ENCODE peak calls at places on chromosomes 4 and X, in four cellular contexts. One of them, this sample, is unnamed.

GRCh38 chrX:111519215-111519614 is 7.8 kb downstream of the SERTM2 start:
- DNase-seq in keratinocyte: no peak
- DNase-seq in esophagus squamous epithelium: no peak
- DNase-seq in IMR-90: peak
- DNase-seq in this sample: peak

GRCh38 chr4:2069986-2070385 is 10.9 kb downstream of the NAT8L start:
- DNase-seq in keratinocyte: no peak
- DNase-seq in esophagus squamous epithelium: no peak
- DNase-seq in IMR-90: no peak
- DNase-seq in this sample: no peak

GRCh38 chr4:182192511-182193181 is 50.6 kb upstream of the TENM3 start:
- DNase-seq in keratinocyte: peak
- DNase-seq in esophagus squamous epithelium: no peak
- DNase-seq in IMR-90: peak
- DNase-seq in this sample: peak

GRCh38 chr4:152659806-152660205 is 20.0 kb downstream of the TMEM154 start:
- DNase-seq in keratinocyte: no peak
- DNase-seq in esophagus squamous epithelium: no peak
- DNase-seq in IMR-90: no peak
- DNase-seq in this sample: no peak

GRCh38 chr4:76533314-76533713 is 98.3 kb downstream of the SHROOM3 start:
- DNase-seq in keratinocyte: no peak
- DNase-seq in esophagus squamous epithelium: no peak
- DNase-seq in IMR-90: no peak
- DNase-seq in this sample: no peak

GRCh38 chr4:110631582-110632505 is 9.0 kb upstream of the PITX2 start:
- DNase-seq in keratinocyte: no peak
- DNase-seq in esophagus squamous epithelium: no peak
- DNase-seq in IMR-90: peak
- DNase-seq in this sample: peak

GRCh38 chr4:110622841-110623709 is at the start of gene PITX2:
- DNase-seq in keratinocyte: peak
- DNase-seq in esophagus squamous epithelium: peak
- DNase-seq in IMR-90: peak
- DNase-seq in this sample: peak

GRCh38 chr4:145865274-145865941 is 73.2 kb downstream of the ZNF827 start:
- DNase-seq in keratinocyte: no peak
- DNase-seq in esophagus squamous epithelium: no peak
- DNase-seq in IMR-90: no peak
- DNase-seq in this sample: no peak

GRCh38 chr4:39452860-39453587 is 5.7 kb downstream of the RPL9 start:
- DNase-seq in keratinocyte: no peak
- DNase-seq in esophagus squamous epithelium: no peak
- DNase-seq in IMR-90: no peak
- DNase-seq in this sample: no peak

DNA sequence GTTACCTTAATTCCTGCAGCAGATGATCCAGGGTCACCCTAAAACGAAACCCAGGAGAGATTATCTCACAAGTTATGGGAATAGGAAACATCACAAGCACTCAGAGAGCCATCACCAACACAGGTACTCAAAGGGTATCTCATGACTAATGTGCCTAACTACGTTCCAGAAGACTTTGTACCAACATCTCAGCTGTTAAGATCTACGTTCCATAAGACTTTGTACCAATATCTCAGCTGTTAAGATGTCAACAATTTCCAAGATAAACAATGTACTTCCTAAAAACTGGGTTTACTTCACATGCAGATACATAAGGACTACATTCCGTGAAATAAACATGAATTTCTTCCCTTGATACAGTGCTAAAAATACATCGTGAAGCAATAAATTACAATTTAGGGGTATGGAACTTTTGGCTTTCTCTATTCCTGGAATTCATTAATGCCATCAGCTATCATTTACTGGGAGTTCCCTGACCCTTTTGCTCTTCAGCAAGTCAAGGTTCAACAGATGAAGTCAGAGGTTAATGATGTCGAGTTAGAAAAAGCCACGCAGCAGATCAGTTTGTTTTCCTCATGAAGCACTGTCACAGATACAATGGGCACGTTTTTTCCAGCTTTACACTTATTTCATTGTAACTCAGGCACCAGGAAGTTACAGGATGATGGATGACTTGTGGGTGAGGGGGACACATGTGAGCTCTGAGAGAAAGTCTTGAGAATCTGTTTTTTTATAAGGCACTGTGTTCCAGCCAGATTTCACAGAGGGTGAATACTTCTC is 127.0 kb upstream of the ETNPPL start:
- DNase-seq in keratinocyte: no peak
- DNase-seq in esophagus squamous epithelium: no peak
- DNase-seq in IMR-90: no peak
- DNase-seq in this sample: no peak
- TF ChIP-seq CTCF in keratinocyte: no peak
- TF ChIP-seq CTCF in esophagus squamous epithelium: no peak
- TF ChIP-seq CTCF in IMR-90: no peak
- TF ChIP-seq CTCF in this sample: no peak

GRCh38 chr4:109435635-109436034 is 2.0 kb downstream of the SEC24B start:
- DNase-seq in keratinocyte: no peak
- DNase-seq in esophagus squamous epithelium: no peak
- DNase-seq in IMR-90: no peak
- DNase-seq in this sample: no peak
- H3K4me3 ChIP-seq in keratinocyte: peak
- H3K4me3 ChIP-seq in esophagus squamous epithelium: peak
- H3K4me3 ChIP-seq in IMR-90: no peak
- H3K4me3 ChIP-seq in this sample: peak

GRCh38 chrX:139759637-139760036 is 51.7 kb upstream of the MCF2 start:
- DNase-seq in keratinocyte: no peak
- DNase-seq in esophagus squamous epithelium: no peak
- DNase-seq in IMR-90: peak
- DNase-seq in this sample: peak
- TF ChIP-seq CTCF in keratinocyte: peak
- TF ChIP-seq CTCF in esophagus squamous epithelium: peak
- TF ChIP-seq CTCF in IMR-90: peak
- TF ChIP-seq CTCF in this sample: peak

DNA sequence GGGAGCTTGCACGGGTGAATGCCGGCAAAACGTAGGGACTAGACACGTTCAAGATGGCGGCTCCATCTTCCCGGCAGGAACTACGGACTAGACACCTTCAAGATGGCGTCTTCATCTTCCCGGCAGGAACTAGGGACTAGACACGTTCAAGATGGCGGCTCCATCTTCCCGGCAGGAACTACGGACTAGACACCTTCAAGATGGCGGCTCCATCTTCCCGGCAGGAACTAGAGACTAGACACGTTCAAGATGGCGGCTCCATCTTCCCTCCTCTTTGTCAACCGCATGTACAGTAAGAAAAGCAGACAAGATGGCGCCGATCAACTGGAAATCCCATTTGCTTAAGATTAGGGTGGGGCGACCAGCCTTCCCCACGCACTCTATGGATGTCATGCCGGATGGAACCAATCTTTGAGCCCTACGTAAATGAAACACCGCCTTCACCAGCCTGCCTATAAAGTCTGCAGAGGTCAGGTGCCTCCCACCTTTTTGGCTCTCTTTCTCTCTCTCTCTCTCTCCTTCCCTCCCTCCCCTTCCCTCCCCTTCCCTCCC is 222.4 kb downstream of the CRLF2 start:
- DNase-seq in keratinocyte: peak
- DNase-seq in esophagus squamous epithelium: peak
- DNase-seq in IMR-90: peak
- DNase-seq in this sample: peak
- H3K4me3 ChIP-seq in keratinocyte: peak
- H3K4me3 ChIP-seq in esophagus squamous epithelium: no peak
- H3K4me3 ChIP-seq in IMR-90: peak
- H3K4me3 ChIP-seq in this sample: no peak

GRCh38 chr4:73308286-73308685 is 49.7 kb upstream of the ANKRD17 start:
- DNase-seq in keratinocyte: no peak
- DNase-seq in esophagus squamous epithelium: no peak
- DNase-seq in IMR-90: peak
- DNase-seq in this sample: peak
- TF ChIP-seq CTCF in keratinocyte: peak
- TF ChIP-seq CTCF in esophagus squamous epithelium: no peak
- TF ChIP-seq CTCF in IMR-90: peak
- TF ChIP-seq CTCF in this sample: peak

This sample was measured in fibroblast of villous mesenchyme.